ENCODE peak calls at places on chromosomes 16 and 17, in nine cellular contexts. L is CD4-positive, alpha-beta memory T cell; Y is HTR-8/SVneo; W is activated naive CD4-positive, alpha-beta T cell; E is fibroblast of lung; G is mammary epithelial cell; C is ACHN; M is body of pancreas; B is stimulated activated CD8-positive, alpha-beta memory T cell treated with anti-CD3 and anti-CD28 coated beads, Interleukin-4, amount 100 ng/mL, for 24 hours. P is an unnamed sample.
A peak's percentile ranks its signal among the peaks of the same experiment; 100 is the strongest.

GRCh38 chr17:50719924-50720805 is 762 bp downstream of the LUC7L3 start:
- DNase-seq in G (no peak), L (no peak), W (no peak), B (no peak), C (no peak), E (no peak), Y (no peak), M (no peak), P (no peak)

GRCh38 chr16:55426865-55427484 is 52.0 kb upstream of the MMP2 start:
- DNase-seq in M (no peak), B (no peak), G (no peak), L (no peak), Y (no peak), E (no peak), C (no peak), W (no peak), P (no peak)

GRCh38 chr17:70661342-70662222 is 492.2 kb downstream of the KCNJ2 start:
- DNase-seq in Y (no peak), L (no peak), B (no peak), M (peak; percentile 22), C (peak; percentile 77), E (peak; percentile 63), W (no peak), G (no peak), P (no peak)

GRCh38 chr17:62701706-62702085 is 74.2 kb downstream of the MRC2 start:
- DNase-seq in Y (no peak), C (no peak), M (no peak), E (no peak), L (no peak), B (no peak), G (no peak), W (no peak), P (no peak)

GRCh38 chr16:65657556-65657955 is 535.7 kb upstream of the CDH11 start:
- DNase-seq in L (no peak), W (no peak), B (no peak), G (no peak), Y (no peak), E (peak; percentile 54), C (no peak), M (no peak), P (no peak)

GRCh38 chr17:82791532-82791931 is 39.7 kb downstream of the TBCD start:
- DNase-seq in W (no peak), L (no peak), M (no peak), Y (peak; percentile 56), E (peak; percentile 96), B (no peak), G (peak; percentile 23), C (peak; percentile 97), P (no peak)

GRCh38 chr17:59695943-59696681 is 11.1 kb downstream of the PTRH2 start:
- DNase-seq in C (no peak), M (no peak), B (no peak), W (no peak), Y (no peak), E (no peak), G (no peak), L (no peak), P (peak; percentile 91)

GRCh38 chr17:28714281-28714680 is 2.6 kb upstream of the PROCA1 start:
- DNase-seq in M (no peak), Y (no peak), G (no peak), W (no peak), L (no peak), E (no peak), B (no peak), C (no peak), P (no peak)

GRCh38 chr16:89024546-89024945 is 47.5 kb upstream of the CBFA2T3 start:
- DNase-seq in L (no peak), C (no peak), B (no peak), E (no peak), W (no peak), M (no peak), G (no peak), Y (no peak), P (no peak)

P was measured in NCI-H460.